ENCODE peak calls at places on chromosomes 5 and 9, in eight cellular contexts. I is lung, M is HCT116, Q is AG10803, A is AG09309, X is fibroblast of pulmonary artery, K is AG04450, G is choroid plexus epithelial cell. P is an unnamed sample.
A peak's percentile ranks its signal among the peaks of the same experiment; 100 is the strongest.

GRCh38 chr5:125976421-125977060 is 446.7 kb upstream of the GRAMD2B start:
- DNase-seq in I (no peak), M (no peak), Q (no peak), A (no peak), X (no peak), K (no peak), G (no peak), P (no peak)

GRCh38 chr5:179375236-179375685 is 30.0 kb upstream of the ADAMTS2 start:
- DNase-seq in I (no peak), M (no peak), Q (no peak), A (no peak), X (no peak), K (no peak), G (no peak), P (no peak)

GRCh38 chr5:156401802-156402201 is 74.8 kb downstream of the SGCD start:
- DNase-seq in I (no peak), M (no peak), Q (no peak), A (no peak), X (no peak), K (no peak), G (no peak), P (no peak)

GRCh38 chr5:68795190-68795589 is 298.6 kb upstream of the SLC30A5 start:
- DNase-seq in I (no peak), M (no peak), Q (no peak), A (no peak), X (no peak), K (no peak), G (no peak), P (no peak)

GRCh38 chr5:55816342-55816741 is 34.8 kb upstream of the IL31RA start:
- DNase-seq in I (no peak), M (no peak), Q (peak; percentile 92), A (peak; percentile 58), X (peak; percentile 85), K (peak; percentile 88), G (peak; percentile 96), P (peak; percentile 90)

GRCh38 chr5:9498541-9499497 is 47.1 kb downstream of the SEMA5A start:
- DNase-seq in I (no peak), M (no peak), Q (no peak), A (no peak), X (peak; percentile 33), K (no peak), G (peak; percentile 67), P (peak; percentile 39)

GRCh38 chr5:1292846-1293415 is 1.9 kb downstream of the TERT start:
- DNase-seq in I (no peak), M (no peak), Q (no peak), A (no peak), X (no peak), K (no peak), G (no peak), P (no peak)

GRCh38 chr9:93204470-93205043 is 20.6 kb downstream of the WNK2 start:
- DNase-seq in I (no peak), M (no peak), Q (no peak), A (no peak), X (no peak), K (no peak), G (no peak), P (no peak)

GRCh38 chr5:73625905-73626811 is at the start of gene ARHGEF28:
- DNase-seq in I (peak; percentile 61), M (no peak), Q (peak; percentile 42), A (no peak), X (peak; percentile 49), K (no peak), G (peak; percentile 47), P (peak; percentile 53)

GRCh38 chr5:9196403-9197224 is 349.3 kb downstream of the SEMA5A start:
- DNase-seq in I (no peak), M (no peak), Q (peak; percentile 31), A (peak; percentile 63), X (peak; percentile 51), K (peak; percentile 42), G (peak; percentile 88), P (peak; percentile 80)

GRCh38 chr5:76583163-76584047 is 39.8 kb downstream of the F2RL2 start:
- DNase-seq in I (no peak), M (peak; percentile 16), Q (peak; percentile 15), A (no peak), X (peak; percentile 65), K (no peak), G (peak; percentile 65), P (peak; percentile 39)

GRCh38 chr9:89648247-89649000 is 43.6 kb downstream of the GADD45G start:
- DNase-seq in I (no peak), M (no peak), Q (no peak), A (no peak), X (no peak), K (no peak), G (no peak), P (no peak)

GRCh38 chr5:56607551-56607950 is 207.8 kb upstream of the MAP3K1 start:
- DNase-seq in I (no peak), M (no peak), Q (peak; percentile 36), A (no peak), X (no peak), K (no peak), G (peak; percentile 55), P (no peak)

GRCh38 chr9:29796291-29796952 is 2223.1 kb upstream of the C9orf72 start:
- DNase-seq in I (no peak), M (no peak), Q (no peak), A (no peak), X (no peak), K (no peak), G (no peak), P (no peak)

GRCh38 chr5:103645816-103646215 is 83.2 kb upstream of the NUDT12 start:
- DNase-seq in I (no peak), M (no peak), Q (no peak), A (no peak), X (no peak), K (no peak), G (no peak), P (no peak)

GRCh38 chr5:151239237-151239861 is 13.6 kb upstream of the GM2A start:
- DNase-seq in I (peak; percentile 84), M (peak; percentile 34), Q (peak; percentile 71), A (no peak), X (peak; percentile 82), K (no peak), G (peak; percentile 89), P (peak; percentile 69)

GRCh38 chr5:151733727-151734408 is 24.6 kb downstream of the ATOX1 start:
- DNase-seq in I (no peak), M (no peak), Q (peak; percentile 69), A (no peak), X (no peak), K (no peak), G (no peak), P (peak; percentile 64)

DNA sequence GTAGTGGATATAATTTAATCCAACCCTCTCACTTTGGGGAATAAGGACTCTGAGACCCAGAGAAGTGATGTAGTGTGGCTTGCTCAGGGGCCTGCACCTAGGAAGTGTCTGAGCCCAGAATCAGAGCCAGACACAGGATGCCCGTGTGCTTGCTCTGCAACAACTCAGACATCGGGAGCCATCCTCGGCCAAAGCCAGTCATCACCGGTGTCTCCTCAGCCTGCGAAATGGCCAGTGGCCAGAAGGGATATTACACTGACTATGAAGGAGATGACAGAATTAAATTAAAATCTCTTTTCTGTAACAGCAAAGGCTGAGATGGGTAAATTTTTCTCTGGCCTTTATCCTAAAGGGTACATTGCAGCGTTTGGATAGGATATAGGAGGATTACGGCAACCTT is 102.9 kb downstream of the MARCHF11 start:
- DNase-seq in I (no peak), M (no peak), Q (no peak), A (no peak), X (no peak), K (no peak), G (no peak), P (no peak)
- TF ChIP-seq CTCF in I (no peak), M (no peak), Q (no peak), A (no peak), X (no peak), K (no peak), G (no peak), P (no peak)

GRCh38 chr5:122940890-122941289 is 95.5 kb downstream of the SNX24 start:
- DNase-seq in I (no peak), M (no peak), Q (no peak), A (no peak), X (no peak), K (no peak), G (no peak), P (no peak)

GRCh38 chr5:122943050-122943698 is 93.4 kb downstream of the PPIC start:
- DNase-seq in I (no peak), M (no peak), Q (no peak), A (no peak), X (no peak), K (no peak), G (no peak), P (no peak)

GRCh38 chr5:122941737-122942136 is 94.8 kb downstream of the PPIC start:
- DNase-seq in I (no peak), M (no peak), Q (no peak), A (no peak), X (no peak), K (no peak), G (no peak), P (no peak)

GRCh38 chr5:122937914-122938313 is 92.5 kb downstream of the SNX24 start:
- DNase-seq in I (no peak), M (no peak), Q (no peak), A (no peak), X (no peak), K (no peak), G (peak; percentile 25), P (no peak)

GRCh38 chr5:122942164-122942914 is 94.2 kb downstream of the PPIC start:
- DNase-seq in I (no peak), M (no peak), Q (peak; percentile 5), A (no peak), X (peak; percentile 29), K (no peak), G (peak; percentile 52), P (peak; percentile 19)
- H3K4me3 ChIP-seq in I (no peak overlapping the region), M (no peak overlapping the region), Q (no peak overlapping the region), A (no peak overlapping the region), X (no peak overlapping the region), K (no peak overlapping the region), G (peak overlapping the region; percentile 22), P (no peak overlapping the region)

GRCh38 chr9:106648799-106649198 is 214.2 kb upstream of the ZNF462 start:
- DNase-seq in I (no peak), M (peak; percentile 6), Q (peak; percentile 16), A (no peak), X (peak; percentile 51), K (no peak), G (peak; percentile 62), P (peak; percentile 22)
- TF ChIP-seq CTCF in I (no peak), M (peak; percentile 34), Q (peak; percentile 38), A (peak; percentile 8), X (peak; percentile 39), K (peak; percentile 29), G (peak; percentile 55), P (peak; percentile 28)

GRCh38 chr5:176621661-176622079 is 8.7 kb downstream of the SNCB start:
- DNase-seq in I (no peak), M (no peak), Q (no peak), A (no peak), X (no peak), K (no peak), G (peak; percentile 61), P (no peak)

GRCh38 chr5:176618783-176619182 is 8.8 kb upstream of the GPRIN1 start:
- DNase-seq in I (no peak), M (no peak), Q (no peak), A (no peak), X (no peak), K (no peak), G (no peak), P (peak; percentile 15)

GRCh38 chr5:176620333-176620981 is 9.9 kb downstream of the SNCB start:
- DNase-seq in I (no peak), M (no peak), Q (peak; percentile 21), A (no peak), X (no peak), K (no peak), G (peak; percentile 45), P (no peak)

GRCh38 chr5:176619203-176619568 is 9.2 kb upstream of the GPRIN1 start:
- DNase-seq in I (peak; percentile 50), M (peak; percentile 79), Q (peak; percentile 73), A (no peak), X (peak; percentile 89), K (peak; percentile 70), G (peak; percentile 92), P (peak; percentile 88)

GRCh38 chr5:176619569-176620332 is 9.8 kb upstream of the GPRIN1 start:
- DNase-seq in I (no peak), M (no peak), Q (no peak), A (no peak), X (no peak), K (no peak), G (no peak), P (no peak)
- H3K4me3 ChIP-seq in I (no peak overlapping the region), M (no peak overlapping the region), Q (no peak overlapping the region), A (no peak overlapping the region), X (no peak overlapping the region), K (no peak overlapping the region), G (no peak overlapping the region), P (peak overlapping the region; percentile 5)

P was measured in astrocyte of the spinal cord.